ENCODE peak calls at places on chromosomes 3 and 15, in ten cellular contexts. G is EH; W is mucosa of descending colon; F is GM23338; V is stimulated activated CD4-positive, alpha-beta T cell treated with anti-CD3 and anti-CD28 coated beads, TNF-alpha, amount 100 ng/mL, for 4 hours; Q is psoas muscle; D is CD8-positive, alpha-beta T cell; M is COLO829; U is left ventricle myocardium inferior; N is dermis microvascular lymphatic vessel endothelial cell. Z is an unnamed sample.

GRCh38 chr3:65936908-65937638 is 101.6 kb downstream of the MAGI1 start:
- DNase-seq in D (no peak), M (no peak), N (peak), W (no peak), V (no peak), F (no peak), G (no peak), Q (no peak), U (no peak), Z (peak)

GRCh38 chr3:187739561-187740445 is 5.5 kb downstream of the BCL6 start:
- DNase-seq in F (peak), D (peak), N (no peak), M (peak), V (peak), Q (peak), G (peak), U (peak), W (peak), Z (peak)

GRCh38 chr3:196207833-196208607 is 3.2 kb downstream of the ZDHHC19 start:
- DNase-seq in V (peak), W (peak), Q (peak), N (no peak), G (peak), U (peak), M (peak), F (peak), D (peak), Z (no peak)

GRCh38 chr3:179336345-179336929 is 11.1 kb upstream of the MFN1 start:
- DNase-seq in N (no peak), F (no peak), M (no peak), D (no peak), W (no peak), U (no peak), V (no peak), G (peak), Q (no peak), Z (no peak)

GRCh38 chr3:124995460-124995994 is 60.3 kb downstream of the HEG1 start:
- DNase-seq in V (peak), G (peak), D (peak), F (peak), Q (peak), U (peak), M (peak), N (peak), W (no peak), Z (peak)

GRCh38 chr3:136463170-136463569 is 213.0 kb downstream of the PCCB start:
- DNase-seq in D (no peak), M (no peak), W (no peak), Q (no peak), F (no peak), U (no peak), N (no peak), V (no peak), G (no peak), Z (no peak)

GRCh38 chr3:54326951-54327350 is 204.6 kb downstream of the CACNA2D3 start:
- DNase-seq in V (no peak), M (no peak), F (no peak), D (no peak), Q (no peak), U (no peak), G (no peak), W (no peak), N (no peak), Z (no peak)

GRCh38 chr15:73941871-73942635 is 15.8 kb downstream of the LOXL1 start:
- DNase-seq in N (no peak), U (no peak), Q (peak), M (no peak), V (no peak), G (peak), D (no peak), F (no peak), W (no peak), Z (no peak)

GRCh38 chr3:148433665-148434064 is 264.0 kb upstream of the AGTR1 start:
- DNase-seq in Q (no peak), G (no peak), W (no peak), V (no peak), M (no peak), U (no peak), D (no peak), N (no peak), F (no peak), Z (no peak)

GRCh38 chr3:169914321-169914720 is 2.9 kb downstream of the SAMD7 start:
- DNase-seq in N (no peak), M (peak), G (peak), Q (no peak), F (no peak), D (no peak), U (no peak), W (no peak), V (no peak), Z (no peak)

GRCh38 chr15:90857883-90858443 is 10.4 kb upstream of the FURIN start:
- DNase-seq in D (no peak), V (no peak), F (no peak), U (no peak), N (no peak), M (no peak), G (no peak), Q (no peak), W (no peak), Z (no peak)

GRCh38 chr3:161600185-161600584 is 103.6 kb downstream of the OTOL1 start:
- DNase-seq in Q (no peak), N (no peak), D (no peak), M (no peak), G (peak), F (no peak), W (no peak), U (no peak), V (no peak), Z (no peak)

GRCh38 chr3:185729335-185729715 is 95.5 kb downstream of the IGF2BP2 start:
- DNase-seq in M (peak), D (no peak), V (no peak), G (peak), Q (no peak), F (no peak), U (no peak), N (peak), W (no peak), Z (no peak)

GRCh38 chr3:155496206-155496605 is 202.7 kb upstream of the STRIT1 start:
- DNase-seq in D (no peak), M (no peak), F (no peak), U (no peak), G (no peak), W (no peak), N (no peak), Q (no peak), V (no peak), Z (no peak)

GRCh38 chr15:48806151-48806550 is 4.7 kb downstream of the CEP152 start:
- DNase-seq in G (peak), D (no peak), V (no peak), W (no peak), F (peak), M (no peak), N (no peak), U (no peak), Q (no peak), Z (peak)

GRCh38 chr3:12901631-12902045 is 60.3 kb upstream of the RPL32 start:
- DNase-seq in U (no peak), V (no peak), W (peak), F (no peak), M (no peak), D (no peak), N (no peak), Q (peak), G (no peak), Z (no peak)

GRCh38 chr15:67967871-67968423 is 86.2 kb upstream of the PIAS1 start:
- DNase-seq in V (no peak), F (peak), G (peak), D (no peak), N (no peak), Q (peak), U (peak), W (peak), M (no peak), Z (peak)

GRCh38 chr15:86555939-86556725 is 476.5 kb downstream of the AGBL1 start:
- DNase-seq in M (no peak), V (no peak), D (no peak), W (no peak), Q (no peak), N (no peak), F (no peak), U (no peak), G (no peak), Z (no peak)

GRCh38 chr3:170670504-170670903 is 84.6 kb upstream of the SLC7A14 start:
- DNase-seq in N (no peak), D (no peak), W (no peak), M (no peak), U (no peak), F (no peak), Q (no peak), G (no peak), V (no peak), Z (no peak)

GRCh38 chr3:189262746-189263145 is 91.0 kb downstream of the TPRG1 start:
- DNase-seq in W (no peak), Q (peak), M (no peak), U (no peak), N (no peak), V (no peak), G (no peak), F (no peak), D (no peak), Z (no peak)

GRCh38 chr3:40770046-40770445 is 245.3 kb downstream of the ZNF621 start:
- DNase-seq in D (no peak), M (no peak), G (no peak), W (no peak), F (no peak), V (no peak), U (no peak), N (no peak), Q (no peak), Z (no peak)